ENCODE peak calls at places on chromosomes 11 and 22, in four cellular contexts. O, N, X and B are unnamed samples.
A peak's percentile ranks its signal among the peaks of the same experiment; 100 is the strongest.

GRCh38 chr22:50674606-50675552 is 2.3 kb downstream of the SHANK3 start:
- DNase-seq in X (no peak), O (peak; percentile 71), N (peak; percentile 61), B (peak; percentile 92)

GRCh38 chr11:116993599-116993998 is 104.6 kb downstream of the SIK3 start:
- DNase-seq in O (no peak), X (no peak), N (no peak), B (no peak)

GRCh38 chr11:45091563-45092392 is 54.7 kb upstream of the PRDM11 start:
- DNase-seq in X (peak; percentile 74), O (no peak), N (no peak), B (no peak)

GRCh38 chr22:37137903-37138665 is 11.6 kb downstream of the IL2RB start:
- DNase-seq in X (no peak), O (no peak), N (no peak), B (no peak)

GRCh38 chr11:72023335-72023734 is 24.6 kb downstream of the IL18BP start:
- DNase-seq in X (no peak), O (no peak), N (no peak), B (no peak)

GRCh38 chr11:1360181-1360834 is 29.4 kb upstream of the BRSK2 start:
- DNase-seq in O (no peak), N (no peak), X (no peak), B (no peak)

GRCh38 chr22:21000215-21000986 is 1.5 kb downstream of the THAP7 start:
- DNase-seq in N (no peak), O (no peak), X (peak; percentile 79), B (no peak)

GRCh38 chr11:86360775-86361395 is 13.8 kb upstream of the CCDC81 start:
- DNase-seq in N (peak; percentile 23), O (no peak), X (no peak), B (no peak)

GRCh38 chr11:3994030-3994640 is 100.5 kb upstream of the RRM1 start:
- DNase-seq in N (no peak), O (no peak), X (no peak), B (no peak)

GRCh38 chr22:47618611-47619010 is 856.2 kb downstream of the TBC1D22A start:
- DNase-seq in X (peak; percentile 54), N (no peak), O (no peak), B (no peak)

GRCh38 chr11:17954395-17955252 is 58.2 kb downstream of the SERGEF start:
- DNase-seq in N (no peak), O (no peak), X (no peak), B (no peak)

GRCh38 chr11:123665321-123665720 is 10.9 kb upstream of the SCN3B start:
- DNase-seq in O (no peak), N (no peak), X (no peak), B (no peak)

GRCh38 chr22:47929073-47929472 is 1166.6 kb downstream of the TBC1D22A start:
- DNase-seq in O (no peak), X (no peak), N (no peak), B (no peak)

GRCh38 chr11:115379528-115379927 is 124.7 kb downstream of the CADM1 start:
- DNase-seq in O (no peak), N (no peak), X (no peak), B (no peak)

GRCh38 chr22:32564170-32565001 is 89.8 kb downstream of the FBXO7 start:
- DNase-seq in X (no peak), N (no peak), O (no peak), B (no peak)

GRCh38 chr22:48262596-48263430 is 1500.4 kb downstream of the TBC1D22A start:
- DNase-seq in X (no peak), N (no peak), O (no peak), B (no peak)

GRCh38 chr11:8757047-8757446 is 74.5 kb downstream of the RPL27A start:
- DNase-seq in O (no peak), X (no peak), N (no peak), B (no peak)

GRCh38 chr11:67364169-67364568 is 9.2 kb downstream of the CLCF1 start:
- DNase-seq in N (no peak), X (no peak), O (no peak), B (no peak)

GRCh38 chr11:46917109-46918086 is 952 bp downstream of the LRP4 start:
- DNase-seq in O (no peak), N (no peak), X (no peak), B (peak; percentile 79)

GRCh38 chr11:62883677-62884076 is 3.0 kb downstream of the SLC3A2 start:
- DNase-seq in X (no peak), N (no peak), O (no peak), B (no peak)

GRCh38 chr11:78386551-78386950 is 31.1 kb downstream of the GAB2 start:
- DNase-seq in X (no peak), O (no peak), N (no peak), B (no peak)

DNA sequence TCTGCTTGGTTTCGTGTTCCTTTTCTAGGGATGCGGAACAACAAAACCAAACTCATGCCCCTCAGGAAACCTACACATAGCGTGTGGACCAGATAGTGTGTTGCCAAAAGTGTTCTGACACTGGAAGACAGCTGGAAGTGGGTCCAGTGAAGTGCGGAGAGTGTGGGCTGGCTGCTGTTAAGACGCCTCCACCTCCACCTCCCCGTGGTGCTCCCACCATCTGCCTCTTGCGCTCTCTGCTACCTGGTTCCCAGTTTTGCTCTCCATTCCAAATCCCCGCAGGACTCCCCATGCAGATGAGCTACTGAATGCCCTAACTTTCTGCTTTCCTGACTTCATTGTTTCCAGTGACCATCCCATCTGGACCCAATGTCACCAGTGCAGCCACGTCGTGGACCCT is 51.8 kb downstream of the NCAPD3 start:
- DNase-seq in X (no peak), N (no peak), O (no peak), B (no peak)
- H3K9me3 ChIP-seq in X (no peaks in the 10 kb centered on the region), N (no peaks in the 10 kb centered on the region), O (no peaks in the 10 kb centered on the region), B (no peaks in the 10 kb centered on the region)

GRCh38 chr22:23520875-23521441 is 59.1 kb downstream of the IGLL1 start:
- DNase-seq in X (peak; percentile 69), N (no peak), O (no peak), B (peak; percentile 83)

GRCh38 chr22:23519442-23520177 is 60.5 kb downstream of the IGLL1 start:
- DNase-seq in X (peak; percentile 66), N (no peak), O (no peak), B (no peak)

GRCh38 chr22:23523746-23524145 is 56.3 kb downstream of the IGLL1 start:
- DNase-seq in O (no peak), N (no peak), X (peak; percentile 38), B (no peak)

GRCh38 chr22:23522642-23523251 is 57.3 kb downstream of the IGLL1 start:
- DNase-seq in O (no peak), N (no peak), X (peak; percentile 72), B (no peak)

GRCh38 chr22:23521442-23522113 is 58.5 kb downstream of the IGLL1 start:
- DNase-seq in X (peak; percentile 95), N (peak; percentile 46), O (peak; percentile 92), B (peak; percentile 96)
- TF ChIP-seq POLR2AphosphoS5 in X (peak; percentile 64), N (peak; percentile 53), O (peak; percentile 16), B (peak; percentile 47)

GRCh38 chr11:6603287-6604080 is at the start of the genes ILK and RRP8:
- DNase-seq in X (peak; percentile 99), N (peak; percentile 68), O (peak; percentile 94), B (peak; percentile 97)

GRCh38 chr11:6602096-6602940 is 1.1 kb downstream of the RRP8 start:
- DNase-seq in N (no peak), X (no peak), O (no peak), B (no peak)

GRCh38 chr11:6606471-6607189 is 3.1 kb downstream of the ILK start:
- DNase-seq in N (peak; percentile 65), X (peak; percentile 92), O (peak; percentile 84), B (peak; percentile 93)

GRCh38 chr11:6607190-6607635 is 3.6 kb downstream of the ILK start:
- DNase-seq in X (no peak), O (no peak), N (no peak), B (no peak)

DNA sequence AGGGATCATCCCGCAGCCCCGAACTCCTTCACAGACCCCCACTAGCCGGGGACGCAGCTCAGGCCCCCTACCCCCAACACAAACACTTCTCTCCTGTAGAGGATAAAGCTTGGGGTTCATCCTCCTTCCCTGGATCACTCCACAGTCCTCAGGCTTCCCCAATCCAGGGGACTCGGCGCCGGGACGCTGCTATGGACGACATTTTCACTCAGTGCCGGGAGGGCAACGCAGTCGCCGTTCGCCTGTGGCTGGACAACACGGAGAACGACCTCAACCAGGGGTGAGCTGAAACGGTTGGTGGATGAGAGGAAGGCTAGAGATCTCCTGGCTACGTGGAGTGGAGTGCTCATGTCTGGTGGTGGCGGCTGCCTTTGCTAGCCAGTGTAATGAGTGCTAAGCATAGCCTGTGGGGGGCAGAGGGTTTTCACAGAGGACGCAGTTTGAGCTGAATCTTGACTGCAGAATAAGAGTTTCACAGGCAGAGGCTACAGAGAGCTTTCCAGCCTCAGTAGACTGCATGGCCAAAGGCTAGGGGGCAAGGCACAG is 580 bp downstream of the ILK start:
- DNase-seq in N (no peak), O (peak; percentile 45), X (peak; percentile 89), B (peak; percentile 67)
- H3K36me3 ChIP-seq in N (peaks cover 15% of the 10 kb centered on the region), O (peaks cover 35% of the 10 kb centered on the region), X (peaks cover 63% of the 10 kb centered on the region), B (peaks cover 37% of the 10 kb centered on the region)

GRCh38 chr11:30049214-30049613 is 32.4 kb upstream of the KCNA4 start:
- DNase-seq in N (no peak), O (no peak), X (no peak), B (no peak)
- H3K9me3 ChIP-seq in N (no peaks in the 10 kb centered on the region), O (no peaks in the 10 kb centered on the region), X (no peaks in the 10 kb centered on the region), B (no peaks in the 10 kb centered on the region)